ENCODE peak calls at places on chromosome 14, in eight cellular contexts. One of them, this sample, is unnamed.

GRCh38 chr14:63777024-63777423 is 49.2 kb upstream of the SGPP1 start:
- DNase-seq in GM23338: no peak
- DNase-seq in PC-3: peak
- DNase-seq in GM23248: peak
- DNase-seq in HCT116: peak
- DNase-seq in OCI-LY7: no peak
- DNase-seq in SK-N-SH: no peak
- DNase-seq in neural progenitor cell: no peak
- DNase-seq in this sample: peak

GRCh38 chr14:89027097-89027740 is 202.8 kb downstream of the TTC8 start:
- DNase-seq in GM23338: peak
- DNase-seq in PC-3: peak
- DNase-seq in GM23248: peak
- DNase-seq in HCT116: peak
- DNase-seq in OCI-LY7: peak
- DNase-seq in SK-N-SH: no peak
- DNase-seq in neural progenitor cell: peak
- DNase-seq in this sample: peak

GRCh38 chr14:28867571-28867970 is 101.0 kb downstream of the FOXG1 start:
- DNase-seq in GM23338: no peak
- DNase-seq in PC-3: no peak
- DNase-seq in GM23248: peak
- DNase-seq in HCT116: no peak
- DNase-seq in OCI-LY7: no peak
- DNase-seq in SK-N-SH: no peak
- DNase-seq in neural progenitor cell: no peak
- DNase-seq in this sample: no peak

GRCh38 chr14:21057803-21058675 is at the start of gene RNASE8:
- DNase-seq in GM23338: no peak
- DNase-seq in PC-3: no peak
- DNase-seq in GM23248: peak
- DNase-seq in HCT116: no peak
- DNase-seq in OCI-LY7: no peak
- DNase-seq in SK-N-SH: no peak
- DNase-seq in neural progenitor cell: no peak
- DNase-seq in this sample: no peak

GRCh38 chr14:36367985-36368774 is 47.7 kb upstream of the MBIP start:
- DNase-seq in GM23338: no peak
- DNase-seq in PC-3: peak
- DNase-seq in GM23248: no peak
- DNase-seq in HCT116: no peak
- DNase-seq in OCI-LY7: no peak
- DNase-seq in SK-N-SH: no peak
- DNase-seq in neural progenitor cell: no peak
- DNase-seq in this sample: no peak

GRCh38 chr14:99727096-99727870 is 43.2 kb downstream of the CYP46A1 start:
- DNase-seq in GM23338: no peak
- DNase-seq in PC-3: no peak
- DNase-seq in GM23248: no peak
- DNase-seq in HCT116: no peak
- DNase-seq in OCI-LY7: no peak
- DNase-seq in SK-N-SH: no peak
- DNase-seq in neural progenitor cell: no peak
- DNase-seq in this sample: no peak

GRCh38 chr14:94599656-94600004 is 12.6 kb upstream of the SERPINA3 start:
- DNase-seq in GM23338: no peak
- DNase-seq in PC-3: no peak
- DNase-seq in GM23248: no peak
- DNase-seq in HCT116: no peak
- DNase-seq in OCI-LY7: no peak
- DNase-seq in SK-N-SH: no peak
- DNase-seq in neural progenitor cell: no peak
- DNase-seq in this sample: peak

GRCh38 chr14:50388256-50388931 is 8.3 kb downstream of the CDKL1 start:
- DNase-seq in GM23338: peak
- DNase-seq in PC-3: no peak
- DNase-seq in GM23248: no peak
- DNase-seq in HCT116: no peak
- DNase-seq in OCI-LY7: no peak
- DNase-seq in SK-N-SH: no peak
- DNase-seq in neural progenitor cell: peak
- DNase-seq in this sample: peak

GRCh38 chr14:62431496-62431895 is 613.8 kb downstream of the KCNH5 start:
- DNase-seq in GM23338: no peak
- DNase-seq in PC-3: no peak
- DNase-seq in GM23248: no peak
- DNase-seq in HCT116: no peak
- DNase-seq in OCI-LY7: no peak
- DNase-seq in SK-N-SH: peak
- DNase-seq in neural progenitor cell: no peak
- DNase-seq in this sample: no peak

GRCh38 chr14:100638211-100638855 is 51.1 kb upstream of the BEGAIN start:
- DNase-seq in GM23338: no peak
- DNase-seq in PC-3: no peak
- DNase-seq in GM23248: no peak
- DNase-seq in HCT116: no peak
- DNase-seq in OCI-LY7: no peak
- DNase-seq in SK-N-SH: no peak
- DNase-seq in neural progenitor cell: no peak
- DNase-seq in this sample: no peak

GRCh38 chr14:101851716-101852395 is 90.3 kb downstream of the PPP2R5C start:
- DNase-seq in GM23338: no peak
- DNase-seq in PC-3: no peak
- DNase-seq in GM23248: no peak
- DNase-seq in HCT116: no peak
- DNase-seq in OCI-LY7: no peak
- DNase-seq in SK-N-SH: no peak
- DNase-seq in neural progenitor cell: no peak
- DNase-seq in this sample: no peak

GRCh38 chr14:101845896-101846295 is 84.4 kb downstream of the PPP2R5C start:
- DNase-seq in GM23338: no peak
- DNase-seq in PC-3: no peak
- DNase-seq in GM23248: no peak
- DNase-seq in HCT116: no peak
- DNase-seq in OCI-LY7: no peak
- DNase-seq in SK-N-SH: peak
- DNase-seq in neural progenitor cell: no peak
- DNase-seq in this sample: no peak

GRCh38 chr14:101851183-101851582 is 89.7 kb downstream of the PPP2R5C start:
- DNase-seq in GM23338: no peak
- DNase-seq in PC-3: no peak
- DNase-seq in GM23248: no peak
- DNase-seq in HCT116: no peak
- DNase-seq in OCI-LY7: no peak
- DNase-seq in SK-N-SH: no peak
- DNase-seq in neural progenitor cell: no peak
- DNase-seq in this sample: no peak

GRCh38 chr14:101849640-101850039 is 88.1 kb downstream of the PPP2R5C start:
- DNase-seq in GM23338: no peak
- DNase-seq in PC-3: no peak
- DNase-seq in GM23248: no peak
- DNase-seq in HCT116: no peak
- DNase-seq in OCI-LY7: peak
- DNase-seq in SK-N-SH: no peak
- DNase-seq in neural progenitor cell: no peak
- DNase-seq in this sample: no peak

GRCh38 chr14:101849125-101849524 is 87.6 kb downstream of the PPP2R5C start:
- DNase-seq in GM23338: no peak
- DNase-seq in PC-3: no peak
- DNase-seq in GM23248: no peak
- DNase-seq in HCT116: no peak
- DNase-seq in OCI-LY7: no peak
- DNase-seq in SK-N-SH: no peak
- DNase-seq in neural progenitor cell: no peak
- DNase-seq in this sample: no peak
- TF ChIP-seq EZH2phosphoT487 in GM23338: no peak
- TF ChIP-seq EZH2phosphoT487 in PC-3: no peak
- TF ChIP-seq EZH2phosphoT487 in GM23248: no peak
- TF ChIP-seq EZH2phosphoT487 in HCT116: no peak
- TF ChIP-seq EZH2phosphoT487 in OCI-LY7: no peak
- TF ChIP-seq EZH2phosphoT487 in SK-N-SH: no peak
- TF ChIP-seq EZH2phosphoT487 in neural progenitor cell: no peak
- TF ChIP-seq EZH2phosphoT487 in this sample: no peak

GRCh38 chr14:91956616-91957015 is 9.1 kb upstream of the FBLN5 start:
- DNase-seq in GM23338: no peak
- DNase-seq in PC-3: no peak
- DNase-seq in GM23248: no peak
- DNase-seq in HCT116: no peak
- DNase-seq in OCI-LY7: no peak
- DNase-seq in SK-N-SH: no peak
- DNase-seq in neural progenitor cell: no peak
- DNase-seq in this sample: no peak
- TF ChIP-seq EZH2phosphoT487 in GM23338: no peak
- TF ChIP-seq EZH2phosphoT487 in PC-3: no peak
- TF ChIP-seq EZH2phosphoT487 in GM23248: no peak
- TF ChIP-seq EZH2phosphoT487 in HCT116: no peak
- TF ChIP-seq EZH2phosphoT487 in OCI-LY7: no peak
- TF ChIP-seq EZH2phosphoT487 in SK-N-SH: no peak
- TF ChIP-seq EZH2phosphoT487 in neural progenitor cell: no peak
- TF ChIP-seq EZH2phosphoT487 in this sample: no peak

GRCh38 chr14:52115286-52115685 is 46.4 kb upstream of the NID2 start:
- DNase-seq in GM23338: no peak
- DNase-seq in PC-3: no peak
- DNase-seq in GM23248: no peak
- DNase-seq in HCT116: no peak
- DNase-seq in OCI-LY7: peak
- DNase-seq in SK-N-SH: no peak
- DNase-seq in neural progenitor cell: no peak
- DNase-seq in this sample: no peak

GRCh38 chr14:52111583-52111982 is 42.7 kb upstream of the NID2 start:
- DNase-seq in GM23338: no peak
- DNase-seq in PC-3: peak
- DNase-seq in GM23248: peak
- DNase-seq in HCT116: peak
- DNase-seq in OCI-LY7: no peak
- DNase-seq in SK-N-SH: no peak
- DNase-seq in neural progenitor cell: no peak
- DNase-seq in this sample: no peak

GRCh38 chr14:52106853-52107252 is 38.0 kb upstream of the NID2 start:
- DNase-seq in GM23338: no peak
- DNase-seq in PC-3: no peak
- DNase-seq in GM23248: no peak
- DNase-seq in HCT116: no peak
- DNase-seq in OCI-LY7: no peak
- DNase-seq in SK-N-SH: no peak
- DNase-seq in neural progenitor cell: no peak
- DNase-seq in this sample: no peak

GRCh38 chr14:52112336-52113018 is 43.6 kb upstream of the NID2 start:
- DNase-seq in GM23338: no peak
- DNase-seq in PC-3: peak
- DNase-seq in GM23248: peak
- DNase-seq in HCT116: no peak
- DNase-seq in OCI-LY7: no peak
- DNase-seq in SK-N-SH: no peak
- DNase-seq in neural progenitor cell: no peak
- DNase-seq in this sample: no peak

DNA sequence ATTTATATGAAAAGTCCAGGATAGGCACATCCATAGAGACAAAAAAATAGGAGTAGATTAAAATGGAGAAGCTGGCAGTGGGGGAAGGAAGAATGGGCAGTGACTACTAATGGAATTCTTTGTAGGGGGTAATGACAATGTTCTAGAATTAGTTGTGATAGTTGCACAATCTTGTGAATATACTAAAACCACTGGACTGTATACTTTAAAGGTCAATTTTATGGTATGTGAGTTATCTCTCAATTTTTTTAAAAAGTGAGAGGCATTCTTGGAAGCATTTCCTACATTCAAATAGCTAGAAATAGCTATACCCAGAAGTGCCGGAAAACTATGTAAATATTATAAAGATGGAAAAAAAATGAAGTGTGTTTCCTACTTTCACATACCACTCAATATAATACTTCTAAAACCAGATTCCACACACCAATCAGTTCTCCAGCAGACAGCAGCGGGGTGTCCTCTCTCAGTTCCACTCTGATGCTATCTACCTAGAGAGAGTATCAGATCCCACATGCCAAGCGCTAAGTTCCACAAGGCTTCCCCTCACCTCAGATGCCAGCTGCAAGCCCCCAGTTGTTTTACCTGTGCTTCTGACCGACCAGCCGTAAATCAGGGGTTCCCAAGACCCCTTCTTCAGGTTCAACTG is 41.7 kb upstream of the NID2 start:
- DNase-seq in GM23338: no peak
- DNase-seq in PC-3: peak
- DNase-seq in GM23248: peak
- DNase-seq in HCT116: no peak
- DNase-seq in OCI-LY7: no peak
- DNase-seq in SK-N-SH: no peak
- DNase-seq in neural progenitor cell: no peak
- DNase-seq in this sample: no peak
- TF ChIP-seq EZH2phosphoT487 in GM23338: no peak
- TF ChIP-seq EZH2phosphoT487 in PC-3: no peak
- TF ChIP-seq EZH2phosphoT487 in GM23248: no peak
- TF ChIP-seq EZH2phosphoT487 in HCT116: no peak
- TF ChIP-seq EZH2phosphoT487 in OCI-LY7: no peak
- TF ChIP-seq EZH2phosphoT487 in SK-N-SH: no peak
- TF ChIP-seq EZH2phosphoT487 in neural progenitor cell: no peak
- TF ChIP-seq EZH2phosphoT487 in this sample: no peak

GRCh38 chr14:52950410-52950897 is 396 bp downstream of the FERMT2 start:
- DNase-seq in GM23338: peak
- DNase-seq in PC-3: no peak
- DNase-seq in GM23248: peak
- DNase-seq in HCT116: no peak
- DNase-seq in OCI-LY7: no peak
- DNase-seq in SK-N-SH: peak
- DNase-seq in neural progenitor cell: peak
- DNase-seq in this sample: peak

GRCh38 chr14:52949249-52949648 is 1.6 kb downstream of the FERMT2 start:
- DNase-seq in GM23338: no peak
- DNase-seq in PC-3: no peak
- DNase-seq in GM23248: no peak
- DNase-seq in HCT116: no peak
- DNase-seq in OCI-LY7: no peak
- DNase-seq in SK-N-SH: peak
- DNase-seq in neural progenitor cell: no peak
- DNase-seq in this sample: no peak

GRCh38 chr14:52949711-52950409 is 990 bp downstream of the FERMT2 start:
- DNase-seq in GM23338: no peak
- DNase-seq in PC-3: peak
- DNase-seq in GM23248: peak
- DNase-seq in HCT116: no peak
- DNase-seq in OCI-LY7: no peak
- DNase-seq in SK-N-SH: peak
- DNase-seq in neural progenitor cell: peak
- DNase-seq in this sample: peak

GRCh38 chr14:52948039-52948438 is 2.8 kb downstream of the FERMT2 start:
- DNase-seq in GM23338: no peak
- DNase-seq in PC-3: no peak
- DNase-seq in GM23248: no peak
- DNase-seq in HCT116: no peak
- DNase-seq in OCI-LY7: no peak
- DNase-seq in SK-N-SH: no peak
- DNase-seq in neural progenitor cell: no peak
- DNase-seq in this sample: no peak

DNA sequence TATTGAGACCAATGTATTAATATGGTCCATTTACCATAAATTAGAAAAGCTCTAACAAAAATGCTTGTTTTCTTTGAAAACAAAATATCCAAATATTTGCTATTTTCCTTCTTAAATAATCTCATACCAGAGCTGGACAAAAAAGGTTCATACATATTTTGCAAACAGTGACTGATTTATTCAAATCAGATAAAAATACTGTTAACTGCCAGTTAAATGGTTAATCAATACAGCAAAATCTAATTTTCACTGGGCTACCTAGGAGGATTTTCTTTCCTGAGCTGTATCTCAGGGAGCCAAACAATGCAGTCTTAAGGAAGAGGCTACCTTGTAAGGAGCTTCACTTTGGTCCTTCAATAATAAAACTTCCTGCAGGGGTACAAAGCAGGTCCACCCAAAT is 2.0 kb downstream of the FERMT2 start:
- DNase-seq in GM23338: no peak
- DNase-seq in PC-3: peak
- DNase-seq in GM23248: no peak
- DNase-seq in HCT116: no peak
- DNase-seq in OCI-LY7: no peak
- DNase-seq in SK-N-SH: no peak
- DNase-seq in neural progenitor cell: peak
- DNase-seq in this sample: no peak
- TF ChIP-seq EZH2phosphoT487 in GM23338: no peak
- TF ChIP-seq EZH2phosphoT487 in PC-3: no peak
- TF ChIP-seq EZH2phosphoT487 in GM23248: no peak
- TF ChIP-seq EZH2phosphoT487 in HCT116: no peak
- TF ChIP-seq EZH2phosphoT487 in OCI-LY7: no peak
- TF ChIP-seq EZH2phosphoT487 in SK-N-SH: no peak
- TF ChIP-seq EZH2phosphoT487 in neural progenitor cell: no peak
- TF ChIP-seq EZH2phosphoT487 in this sample: no peak